ENCODE peak calls at places on chromosomes 16 and 17, in seven cellular contexts. N is C1 segment of cervical spinal cord; F is naive thymus-derived CD8-positive, alpha-beta T cell; W is NCI-H1092 treated with DMSO at 0.1 percent for 48 hours; G is mammary epithelial cell; J is GM04504; I is activated CD4-positive, alpha-beta memory T cell treated with anti-CD3 and anti-CD28 coated beads for 36 hours. S is an unnamed sample.

GRCh38 chr16:4947722-4948503 is 10.2 kb upstream of the SEC14L5 start:
- DNase-seq in I (no peak), W (peak; percentile 8), G (no peak), F (no peak), J (no peak), N (no peak), S (peak; percentile 90)

GRCh38 chr17:40479754-40480480 is 21.5 kb downstream of the TNS4 start:
- DNase-seq in G (no peak), N (no peak), I (no peak), W (no peak), F (no peak), J (no peak), S (no peak)

GRCh38 chr17:83181991-83182619 is 102.7 kb downstream of the METRNL start:
- DNase-seq in G (no peak), N (no peak), J (no peak), F (no peak), I (no peak), W (no peak), S (no peak)

GRCh38 chr16:54506691-54507090 is 220.1 kb upstream of the IRX3 start:
- DNase-seq in J (no peak), I (no peak), N (no peak), W (peak; percentile 98), F (no peak), G (no peak), S (peak; percentile 45)

GRCh38 chr17:37742114-37742761 is 2.6 kb downstream of the HNF1B start:
- DNase-seq in G (peak; percentile 16), J (no peak), N (no peak), W (no peak), F (no peak), I (peak; percentile 17), S (no peak)

GRCh38 chr17:41667280-41668008 is 21.2 kb upstream of the EIF1 start:
- DNase-seq in I (no peak), W (no peak), J (no peak), G (no peak), F (no peak), N (no peak), S (no peak)

GRCh38 chr16:74740795-74741304 is 33.8 kb downstream of the FA2H start:
- DNase-seq in F (no peak), I (no peak), W (no peak), G (peak; percentile 83), J (no peak), N (peak; percentile 69), S (no peak)

GRCh38 chr17:49548506-49549310 is 27.0 kb upstream of the NXPH3 start:
- DNase-seq in I (peak; percentile 37), G (peak; percentile 51), J (no peak), N (no peak), F (no peak), W (no peak), S (no peak)

GRCh38 chr17:17089796-17090641 is 47.8 kb downstream of the MPRIP start:
- DNase-seq in G (no peak), N (no peak), J (no peak), I (no peak), W (no peak), F (no peak), S (no peak)

GRCh38 chr16:22174642-22175041 is 12.3 kb downstream of the SDR42E2 start:
- DNase-seq in N (no peak), I (no peak), F (no peak), W (no peak), G (no peak), J (no peak), S (no peak)

GRCh38 chr16:646679-647172 is 2.4 kb upstream of the WDR90 start:
- DNase-seq in N (no peak), G (no peak), J (no peak), W (no peak), I (no peak), F (no peak), S (no peak)

GRCh38 chr17:72452286-72453173 is 331.7 kb downstream of the SOX9 start:
- DNase-seq in I (no peak), F (no peak), G (no peak), W (no peak), N (no peak), J (no peak), S (no peak)

GRCh38 chr17:79986441-79987186 is 49.1 kb downstream of the TBC1D16 start:
- DNase-seq in F (no peak), N (no peak), I (no peak), G (no peak), J (no peak), W (no peak), S (no peak)

GRCh38 chr16:49354101-49354500 is 19.5 kb upstream of the C16orf78 start:
- DNase-seq in G (no peak), I (no peak), W (no peak), F (no peak), N (no peak), J (no peak), S (no peak)

GRCh38 chr17:20924306-20924705 is 118.5 kb downstream of the USP22 start:
- DNase-seq in N (no peak), W (no peak), I (no peak), G (no peak), F (no peak), J (no peak), S (no peak)

GRCh38 chr17:8189041-8189710 is 804 bp downstream of the BORCS6 start:
- DNase-seq in F (peak; percentile 34), G (no peak), W (no peak), N (no peak), I (peak; percentile 55), J (no peak), S (no peak)

GRCh38 chr17:57519199-57519598 is 225.9 kb downstream of the CCDC182 start:
- DNase-seq in F (no peak), J (no peak), G (peak; percentile 17), N (no peak), I (no peak), W (no peak), S (peak; percentile 22)

GRCh38 chr17:45355087-45355486 is 38.3 kb upstream of the MAP3K14 start:
- DNase-seq in I (no peak), N (no peak), G (no peak), F (no peak), W (no peak), J (no peak), S (no peak)

GRCh38 chr17:50599606-50600005 is 35.1 kb upstream of the ABCC3 start:
- DNase-seq in W (no peak), J (no peak), I (no peak), F (no peak), N (no peak), G (no peak), S (no peak)

GRCh38 chr17:12180644-12181261 is 160.1 kb downstream of the MAP2K4 start:
- DNase-seq in J (peak; percentile 22), W (no peak), G (peak; percentile 24), F (peak; percentile 2), I (peak; percentile 10), N (no peak), S (peak; percentile 22)

GRCh38 chr17:2395258-2396170 is 5.3 kb downstream of the MNT start:
- DNase-seq in W (peak; percentile 11), F (no peak), G (no peak), I (no peak), J (no peak), N (no peak), S (no peak)

GRCh38 chr17:62968445-62968923 is 2.4 kb downstream of the TANC2 start:
- DNase-seq in F (peak; percentile 55), G (peak; percentile 86), I (peak; percentile 58), J (peak; percentile 75), N (no peak), W (peak; percentile 91), S (peak; percentile 84)

GRCh38 chr17:56891751-56892150 is 22.1 kb downstream of the TRIM25 start:
- DNase-seq in F (peak; percentile 64), G (no peak), W (no peak), I (peak; percentile 62), N (no peak), J (no peak), S (no peak)

GRCh38 chr17:12647023-12647422 is 18.7 kb upstream of the MYOCD start:
- DNase-seq in I (no peak), G (no peak), W (no peak), N (no peak), J (no peak), F (no peak), S (no peak)

GRCh38 chr16:82016964-82017363 is 5.7 kb upstream of the SDR42E1 start:
- DNase-seq in W (no peak), F (no peak), N (no peak), I (no peak), J (peak; percentile 39), G (no peak), S (no peak)